ENCODE peak calls at places on chromosomes 7 and 10, in eight cellular contexts. M is aorta; Q is Karpas-422; F is mesenchymal stem cell; S is CD8-positive, alpha-beta memory T cell; U is BJ; Z is mammary epithelial cell; H is NT2/D1. R is an unnamed sample.

GRCh38 chr7:44220732-44221131 is 20.0 kb downstream of the YKT6 start:
- DNase-seq in M (peak; percentile 59), Q (no peak), F (no peak), S (no peak), U (no peak), Z (no peak), H (no peak), R (no peak)

GRCh38 chr7:150336746-150337145 is 4.7 kb downstream of the RARRES2 start:
- DNase-seq in M (no peak), Q (no peak), F (no peak), S (no peak), U (no peak), Z (no peak), H (no peak), R (no peak)

GRCh38 chr7:78760620-78761355 is 692.7 kb downstream of the MAGI2 start:
- DNase-seq in M (no peak), Q (no peak), F (no peak), S (no peak), U (no peak), Z (no peak), H (no peak), R (peak; percentile 39)

GRCh38 chr7:24825931-24826661 is 68.8 kb upstream of the GSDME start:
- DNase-seq in M (no peak), Q (no peak), F (peak; percentile 58), S (no peak), U (no peak), Z (peak; percentile 97), H (peak; percentile 91), R (no peak)

GRCh38 chr10:72186213-72186612 is 29.6 kb upstream of the ANAPC16 start:
- DNase-seq in M (no peak), Q (no peak), F (peak; percentile 52), S (no peak), U (no peak), Z (peak; percentile 41), H (no peak), R (no peak)

GRCh38 chr10:79270471-79271246 is 76.6 kb upstream of the PPIF start:
- DNase-seq in M (no peak), Q (peak; percentile 55), F (peak; percentile 46), S (no peak), U (no peak), Z (no peak), H (no peak), R (no peak)

GRCh38 chr7:69934475-69934903 is 336.2 kb downstream of the AUTS2 start:
- DNase-seq in M (no peak), Q (no peak), F (no peak), S (no peak), U (no peak), Z (no peak), H (no peak), R (no peak)

GRCh38 chr10:19782430-19783089 is 33.7 kb upstream of the PLXDC2 start:
- DNase-seq in M (no peak), Q (no peak), F (no peak), S (no peak), U (no peak), Z (no peak), H (no peak), R (no peak)

GRCh38 chr10:80421369-80422220 is 13.2 kb downstream of the PRXL2A start:
- DNase-seq in M (no peak), Q (peak; percentile 82), F (no peak), S (no peak), U (no peak), Z (no peak), H (no peak), R (no peak)

GRCh38 chr10:51224610-51225230 is 150.4 kb downstream of the PRKG1 start:
- DNase-seq in M (no peak), Q (no peak), F (peak; percentile 79), S (no peak), U (peak; percentile 78), Z (no peak), H (no peak), R (no peak)

GRCh38 chr7:45007106-45007505 is 7.1 kb downstream of the CCM2 start:
- DNase-seq in M (no peak), Q (no peak), F (no peak), S (no peak), U (no peak), Z (no peak), H (no peak), R (no peak)

GRCh38 chr7:130566168-130566897 is 74.4 kb downstream of the MEST start:
- DNase-seq in M (no peak), Q (no peak), F (no peak), S (no peak), U (no peak), Z (no peak), H (no peak), R (no peak)

GRCh38 chr7:32481176-32481575 is 9.0 kb downstream of the LSM5 start:
- DNase-seq in M (no peak), Q (peak; percentile 33), F (no peak), S (no peak), U (no peak), Z (no peak), H (no peak), R (no peak)

GRCh38 chr10:74289956-74290355 is 138.9 kb downstream of the ADK start:
- DNase-seq in M (no peak), Q (no peak), F (peak; percentile 37), S (no peak), U (no peak), Z (no peak), H (no peak), R (no peak)

GRCh38 chr7:1742555-1743303 is 72.7 kb downstream of the ELFN1 start:
- DNase-seq in M (peak; percentile 87), Q (no peak), F (no peak), S (peak; percentile 23), U (no peak), Z (no peak), H (no peak), R (no peak)

GRCh38 chr10:114403545-114404161 is 649 bp downstream of the AFAP1L2 start:
- DNase-seq in M (peak; percentile 83), Q (no peak), F (peak; percentile 57), S (no peak), U (no peak), Z (peak; percentile 71), H (no peak), R (no peak)

GRCh38 chr10:114404171-114405010 is at the start of gene AFAP1L2:
- DNase-seq in M (peak; percentile 81), Q (no peak), F (no peak), S (no peak), U (no peak), Z (peak; percentile 78), H (no peak), R (no peak)

GRCh38 chr10:114402233-114402632 is 2.1 kb downstream of the AFAP1L2 start:
- DNase-seq in M (no peak), Q (no peak), F (peak; percentile 20), S (no peak), U (no peak), Z (peak; percentile 59), H (no peak), R (no peak)

GRCh38 chr10:114401195-114401741 is 3.0 kb downstream of the AFAP1L2 start:
- DNase-seq in M (peak; percentile 66), Q (no peak), F (peak; percentile 88), S (no peak), U (peak; percentile 59), Z (no peak), H (no peak), R (no peak)

DNA sequence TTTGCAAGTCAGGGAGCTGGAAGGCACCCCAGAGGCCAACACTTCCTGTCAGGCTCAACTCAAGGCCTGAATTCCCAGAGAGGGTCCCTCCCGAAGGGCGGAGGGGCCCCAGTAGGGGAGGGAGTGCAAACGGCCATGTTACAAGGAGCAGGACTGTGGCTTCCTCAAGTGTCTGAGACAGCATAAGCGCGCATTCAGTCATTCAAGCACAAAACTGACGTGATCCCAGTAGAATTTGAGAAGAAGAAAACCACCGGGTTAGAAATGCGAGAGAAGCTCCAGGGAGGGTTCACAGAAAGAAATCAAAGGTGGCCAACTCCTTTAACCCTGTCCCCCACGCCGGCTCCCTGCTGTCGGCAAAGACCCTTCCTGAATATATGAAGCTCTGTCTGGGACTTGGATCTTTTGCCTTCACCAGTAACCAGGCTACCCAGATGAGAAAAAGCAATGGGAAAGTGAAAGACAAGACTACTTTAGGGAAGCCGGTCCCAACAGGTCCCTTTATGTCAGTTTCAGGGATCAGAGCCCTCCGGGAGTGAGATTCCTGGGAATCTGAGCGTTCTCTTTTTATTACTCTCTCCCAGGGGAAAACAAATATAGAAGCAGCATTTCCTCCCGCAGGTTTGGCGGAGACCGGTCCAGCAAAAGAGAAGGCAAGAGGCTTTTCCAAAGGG is 1.3 kb downstream of the AFAP1L2 start:
- DNase-seq in M (peak; percentile 67), Q (no peak), F (peak; percentile 83), S (no peak), U (no peak), Z (peak; percentile 56), H (no peak), R (no peak)
- H3K27me3 ChIP-seq in M (no peaks in the 10 kb centered on the region), Q (no peaks in the 10 kb centered on the region), F (peaks cover 53% of the 10 kb centered on the region), S (peaks cover 10% of the 10 kb centered on the region), U (peaks cover 29% of the 10 kb centered on the region), Z (no peaks in the 10 kb centered on the region), H (peaks cover 45% of the 10 kb centered on the region), R (no peaks in the 10 kb centered on the region)

DNA sequence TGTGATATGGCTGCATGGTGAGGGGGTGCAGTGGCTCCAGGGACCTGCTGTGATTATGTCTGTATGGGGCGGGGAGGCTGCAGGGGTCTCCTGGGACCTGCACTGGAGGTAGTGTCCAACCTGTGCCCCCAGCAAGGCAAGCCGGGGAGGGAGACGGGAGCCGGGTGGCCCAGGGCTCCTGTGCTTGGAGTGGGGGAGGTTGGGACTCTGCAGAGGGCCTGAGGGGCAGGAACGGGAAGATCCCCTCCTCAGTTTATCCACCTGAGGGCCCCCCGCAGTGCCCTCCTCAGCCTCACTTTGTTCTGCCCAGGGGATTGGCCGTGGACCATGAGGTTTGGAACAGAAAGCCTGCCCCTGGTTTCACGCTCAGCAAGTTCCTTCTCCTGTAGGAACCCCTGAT is 22.8 kb upstream of the PWWP2B start:
- DNase-seq in M (peak; percentile 63), Q (no peak), F (no peak), S (no peak), U (no peak), Z (no peak), H (no peak), R (no peak)
- H3K4me3 ChIP-seq in M (no peak overlapping the region), Q (no peak overlapping the region), F (no peak overlapping the region), S (no peak overlapping the region), U (no peak overlapping the region), Z (no peak overlapping the region), H (no peak overlapping the region), R (no peak overlapping the region)

DNA sequence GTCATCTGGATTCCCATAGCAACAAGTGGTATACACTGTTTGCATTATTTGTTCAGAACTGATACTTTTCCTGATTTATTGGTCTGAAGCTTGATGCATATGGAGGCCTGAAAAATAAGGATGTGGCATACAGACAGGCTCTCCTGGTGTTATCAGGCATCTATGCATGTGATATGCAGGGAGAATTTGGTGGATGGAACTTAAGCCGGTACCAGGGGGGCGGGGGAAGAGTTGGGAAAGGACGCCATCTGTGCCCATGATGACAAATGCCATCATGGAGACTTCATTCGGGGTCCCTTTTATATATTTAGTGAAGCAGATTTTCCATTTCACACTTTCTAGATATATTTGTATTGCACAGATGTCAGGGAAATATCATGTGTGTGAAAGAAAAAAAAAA is 5.4 kb downstream of the HECW1 start:
- DNase-seq in M (no peak), Q (no peak), F (no peak), S (no peak), U (no peak), Z (no peak), H (no peak), R (no peak)
- H3K27me3 ChIP-seq in M (no peaks in the 10 kb centered on the region), Q (no peaks in the 10 kb centered on the region), F (peaks cover 58% of the 10 kb centered on the region), S (peaks cover 19% of the 10 kb centered on the region), U (peaks cover 14% of the 10 kb centered on the region), Z (peaks cover 32% of the 10 kb centered on the region), H (peaks cover 34% of the 10 kb centered on the region), R (peaks cover 29% of the 10 kb centered on the region)

GRCh38 chr10:129305046-129305445 is 162.0 kb upstream of the MGMT start:
- DNase-seq in M (no peak), Q (no peak), F (peak; percentile 70), S (no peak), U (no peak), Z (no peak), H (no peak), R (no peak)
- H3K4me3 ChIP-seq in M (no peak overlapping the region), Q (no peak overlapping the region), F (no peak overlapping the region), S (no peak overlapping the region), U (no peak overlapping the region), Z (no peak overlapping the region), H (no peak overlapping the region), R (no peak overlapping the region)